ENCODE peak calls at places on chromosome 13, in seven cellular contexts. Y, B, J, C, V, R and N are unnamed samples.

GRCh38 chr13:109764474-109765292 is 21.7 kb downstream of the IRS2 start:
- DNase-seq in Y (no peak), B (no peak), J (no peak), C (no peak), V (peak), R (no peak), N (no peak)

GRCh38 chr13:53112522-53112921 is 83.9 kb downstream of the OLFM4 start:
- DNase-seq in Y (no peak), B (no peak), J (no peak), C (no peak), V (no peak), R (no peak), N (no peak)

GRCh38 chr13:51342706-51343105 is 3.2 kb downstream of the SERPINE3 start:
- DNase-seq in Y (no peak), B (no peak), J (no peak), C (no peak), V (no peak), R (no peak), N (no peak)

GRCh38 chr13:100825551-100825950 is 151.0 kb upstream of the TMTC4 start:
- DNase-seq in Y (no peak), B (no peak), J (no peak), C (no peak), V (no peak), R (no peak), N (no peak)

GRCh38 chr13:103188688-103189326 is 122.6 kb upstream of the SLC10A2 start:
- DNase-seq in Y (peak), B (no peak), J (no peak), C (no peak), V (peak), R (no peak), N (no peak)

GRCh38 chr13:75635101-75635620 is 969 bp upstream of the LMO7 start:
- DNase-seq in Y (no peak), B (no peak), J (no peak), C (no peak), V (peak), R (no peak), N (no peak)

GRCh38 chr13:76885203-76886004 is 801 bp downstream of the KCTD12 start:
- DNase-seq in Y (peak), B (no peak), J (peak), C (peak), V (peak), R (peak), N (peak)

GRCh38 chr13:88701551-88701950 is 1030.4 kb downstream of the SLITRK5 start:
- DNase-seq in Y (no peak), B (no peak), J (no peak), C (no peak), V (no peak), R (no peak), N (no peak)

GRCh38 chr13:41528021-41528420 is 70.7 kb downstream of the RGCC start:
- DNase-seq in Y (no peak), B (no peak), J (peak), C (no peak), V (no peak), R (no peak), N (no peak)

GRCh38 chr13:51245583-51245982 is 23.4 kb downstream of the FAM124A start:
- DNase-seq in Y (no peak), B (no peak), J (no peak), C (no peak), V (no peak), R (no peak), N (no peak)

GRCh38 chr13:80180745-80181144 is 160.2 kb downstream of the SPRY2 start:
- DNase-seq in Y (no peak), B (no peak), J (no peak), C (no peak), V (no peak), R (no peak), N (no peak)

GRCh38 chr13:47039106-47039505 is 142.3 kb upstream of the HTR2A start:
- DNase-seq in Y (no peak), B (no peak), J (no peak), C (no peak), V (no peak), R (no peak), N (no peak)

GRCh38 chr13:111247552-111247951 is 72.9 kb upstream of the TEX29 start:
- DNase-seq in Y (no peak), B (no peak), J (no peak), C (no peak), V (no peak), R (peak), N (no peak)

GRCh38 chr13:66948910-66949309 is 281.2 kb downstream of the PCDH9 start:
- DNase-seq in Y (no peak), B (no peak), J (no peak), C (no peak), V (no peak), R (no peak), N (no peak)

GRCh38 chr13:23632741-23633140 is 62.5 kb downstream of the TNFRSF19 start:
- DNase-seq in Y (no peak), B (no peak), J (no peak), C (no peak), V (no peak), R (no peak), N (no peak)

GRCh38 chr13:74765955-74766354 is 631.8 kb upstream of the KLF12 start:
- DNase-seq in Y (no peak), B (no peak), J (no peak), C (no peak), V (no peak), R (no peak), N (no peak)

GRCh38 chr13:35479223-35479536 is 2.7 kb upstream of the MAB21L1 start:
- DNase-seq in Y (no peak), B (no peak), J (no peak), C (no peak), V (no peak), R (no peak), N (no peak)

GRCh38 chr13:100673376-100673830 is 1.2 kb downstream of the TMTC4 start:
- DNase-seq in Y (no peak), B (no peak), J (no peak), C (no peak), V (no peak), R (no peak), N (no peak)

GRCh38 chr13:101579291-101579802 is 126.9 kb downstream of the ITGBL1 start:
- DNase-seq in Y (peak), B (no peak), J (no peak), C (no peak), V (no peak), R (no peak), N (peak)

GRCh38 chr13:55307909-55308308 is 1832.8 kb upstream of the PRR20A start:
- DNase-seq in Y (no peak), B (no peak), J (no peak), C (no peak), V (no peak), R (no peak), N (no peak)

GRCh38 chr13:48038763-48039162 is 1.2 kb downstream of the NUDT15 start:
- DNase-seq in Y (no peak), B (no peak), J (no peak), C (no peak), V (peak), R (no peak), N (no peak)

GRCh38 chr13:73835138-73835721 is 299.0 kb downstream of the KLF12 start:
- DNase-seq in Y (peak), B (peak), J (no peak), C (no peak), V (peak), R (no peak), N (peak)

GRCh38 chr13:82088781-82089180 is 1747.9 kb upstream of the SPRY2 start:
- DNase-seq in Y (no peak), B (no peak), J (no peak), C (no peak), V (no peak), R (no peak), N (no peak)

GRCh38 chr13:49116873-49117272 is 103.3 kb upstream of the MLNR start:
- DNase-seq in Y (no peak), B (no peak), J (no peak), C (no peak), V (no peak), R (no peak), N (no peak)

GRCh38 chr13:99310382-99311031 is 3.3 kb upstream of the GPR183 start:
- DNase-seq in Y (no peak), B (no peak), J (no peak), C (no peak), V (peak), R (no peak), N (no peak)

GRCh38 chr13:95552539-95553270 is at the start of gene CLDN10:
- DNase-seq in Y (peak), B (no peak), J (no peak), C (no peak), V (no peak), R (no peak), N (peak)

GRCh38 chr13:98273824-98274786 is 97.0 kb upstream of the RNF113B start:
- DNase-seq in Y (no peak), B (no peak), J (no peak), C (no peak), V (no peak), R (no peak), N (no peak)

GRCh38 chr13:45537506-45537905 is 72.8 kb downstream of the COG3 start:
- DNase-seq in Y (no peak), B (no peak), J (no peak), C (no peak), V (no peak), R (no peak), N (no peak)

GRCh38 chr13:45540195-45540594 is 75.3 kb downstream of the ERICH6B start:
- DNase-seq in Y (no peak), B (no peak), J (no peak), C (no peak), V (no peak), R (no peak), N (no peak)

GRCh38 chr13:45540864-45541263 is 74.7 kb downstream of the ERICH6B start:
- DNase-seq in Y (no peak), B (no peak), J (no peak), C (no peak), V (no peak), R (no peak), N (no peak)

GRCh38 chr13:45536224-45536623 is 71.5 kb downstream of the COG3 start:
- DNase-seq in Y (no peak), B (no peak), J (no peak), C (no peak), V (no peak), R (no peak), N (no peak)

DNA sequence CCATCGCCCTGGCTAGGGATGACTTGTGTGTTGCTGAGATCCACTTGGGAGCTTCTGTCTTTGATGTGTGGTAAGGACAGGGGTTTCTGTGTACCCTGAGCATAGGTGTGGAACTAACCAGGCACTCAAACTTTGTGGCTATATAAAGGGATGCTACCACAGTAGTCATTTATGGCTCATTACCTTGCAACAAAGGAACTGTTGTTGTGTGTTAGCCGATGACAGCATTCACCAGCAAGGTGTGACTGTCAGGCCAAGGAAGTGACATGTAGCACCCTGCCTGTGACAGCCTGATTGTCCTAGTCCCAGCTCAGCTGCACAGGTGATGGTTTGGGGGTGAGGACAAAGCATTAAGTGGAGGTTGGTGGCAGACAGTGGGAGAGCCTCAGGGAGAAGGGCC is 73.6 kb downstream of the COG3 start:
- DNase-seq in Y (no peak), B (peak), J (no peak), C (no peak), V (no peak), R (no peak), N (no peak)
- TF ChIP-seq POLR2A in Y (no peak), B (no peak), J (no peak), C (no peak), V (no peak), R (no peak), N (no peak)

GRCh38 chr13:29849071-29849541 is 1.3 kb downstream of the UBL3 start:
- DNase-seq in Y (peak), B (no peak), J (no peak), C (peak), V (peak), R (no peak), N (peak)

GRCh38 chr13:29845440-29846056 is 4.9 kb downstream of the UBL3 start:
- DNase-seq in Y (peak), B (no peak), J (no peak), C (no peak), V (peak), R (no peak), N (no peak)

GRCh38 chr13:29846475-29847256 is 3.8 kb downstream of the UBL3 start:
- DNase-seq in Y (no peak), B (no peak), J (no peak), C (no peak), V (no peak), R (no peak), N (no peak)

GRCh38 chr13:29849731-29850212 is 645 bp downstream of the UBL3 start:
- DNase-seq in Y (peak), B (no peak), J (peak), C (peak), V (peak), R (peak), N (no peak)

GRCh38 chr13:29847501-29847983 is 2.9 kb downstream of the UBL3 start:
- DNase-seq in Y (peak), B (no peak), J (no peak), C (peak), V (peak), R (no peak), N (no peak)
- TF ChIP-seq POLR2A in Y (no peak), B (no peak), J (no peak), C (no peak), V (no peak), R (no peak), N (no peak)

GRCh38 chr13:28136916-28137315 is 1.4 kb upstream of the PAN3 start:
- DNase-seq in Y (no peak), B (no peak), J (no peak), C (no peak), V (peak), R (no peak), N (peak)

GRCh38 chr13:28140433-28141125 is 2.2 kb downstream of the PAN3 start:
- DNase-seq in Y (no peak), B (no peak), J (no peak), C (no peak), V (no peak), R (no peak), N (no peak)

GRCh38 chr13:28137556-28137955 is 789 bp upstream of the PAN3 start:
- DNase-seq in Y (no peak), B (no peak), J (no peak), C (no peak), V (no peak), R (no peak), N (peak)

GRCh38 chr13:28138756-28139470 is 568 bp downstream of the PAN3 start:
- DNase-seq in Y (peak), B (peak), J (peak), C (peak), V (peak), R (peak), N (peak)

DNA sequence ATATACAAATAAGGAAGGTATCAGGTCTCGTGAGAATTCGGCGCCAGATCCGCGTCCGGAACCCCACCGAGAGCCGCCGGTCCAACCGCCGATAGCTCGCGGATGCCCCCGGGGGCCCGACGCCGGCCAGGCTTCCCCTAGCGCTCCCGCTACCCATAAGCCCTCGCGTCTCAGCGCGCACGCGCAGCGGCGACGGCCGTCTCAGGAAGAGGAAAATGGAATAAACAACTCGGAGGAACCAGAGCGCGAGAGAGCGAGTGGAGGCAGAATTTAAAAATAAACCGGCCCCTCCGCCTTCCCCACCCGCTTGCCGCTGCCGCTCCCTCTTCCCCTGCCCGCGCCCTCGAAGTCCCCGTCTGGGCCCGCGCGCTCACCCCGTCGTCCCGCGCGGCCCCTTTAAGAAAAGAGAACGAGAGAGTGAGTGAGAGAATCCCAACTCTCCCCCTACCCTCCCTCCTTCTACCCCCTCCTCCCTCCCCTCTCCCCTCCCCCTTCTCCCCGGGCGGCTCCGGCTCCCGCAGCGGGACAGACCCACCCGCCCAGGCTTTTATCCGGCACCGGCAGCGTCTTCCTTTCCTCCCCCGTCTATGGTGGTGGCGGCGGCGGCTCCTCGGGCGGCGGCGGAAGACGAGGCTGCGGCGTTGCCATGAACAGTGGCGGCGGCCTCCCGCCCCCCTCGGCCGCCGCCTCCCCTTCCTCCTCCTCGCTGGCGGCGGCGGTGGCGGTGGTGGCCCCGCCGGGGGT is at the start of gene PAN3:
- DNase-seq in Y (peak), B (peak), J (peak), C (peak), V (peak), R (peak), N (peak)
- TF ChIP-seq POLR2A in Y (peak), B (peak), J (no peak), C (peak), V (peak), R (peak), N (peak)

DNA sequence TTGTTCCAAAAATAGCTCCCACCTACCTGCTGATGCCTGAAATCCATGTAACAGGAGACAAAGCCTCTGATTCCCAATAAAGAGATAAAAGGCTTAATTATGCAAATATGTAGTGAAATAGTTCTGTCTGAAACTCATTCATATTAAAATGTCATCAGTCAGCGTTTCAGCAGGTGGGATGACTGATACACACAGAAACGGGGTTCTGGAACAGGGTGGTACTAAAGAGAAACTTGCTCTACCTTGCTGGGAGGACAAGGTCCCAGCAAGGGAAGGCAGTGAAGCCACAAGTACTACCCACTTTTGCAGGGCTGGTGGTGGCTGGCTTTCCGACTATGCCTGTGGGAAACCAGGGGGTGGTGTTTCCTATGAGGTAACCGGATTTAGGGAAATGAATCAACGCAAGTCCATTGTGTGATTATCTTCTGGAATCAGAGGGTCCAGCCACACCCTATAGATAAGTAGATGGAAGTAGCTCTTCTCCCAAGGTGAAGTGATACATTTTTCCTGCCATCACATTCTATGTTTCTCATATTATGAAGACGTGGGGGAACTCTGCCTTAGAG is 76.3 kb downstream of the KL start:
- DNase-seq in Y (no peak), B (no peak), J (no peak), C (no peak), V (no peak), R (no peak), N (no peak)
- TF ChIP-seq POLR2A in Y (no peak), B (no peak), J (no peak), C (no peak), V (no peak), R (no peak), N (no peak)

GRCh38 chr13:37001921-37002250 is 1.3 kb downstream of the EXOSC8 start:
- DNase-seq in Y (no peak), B (no peak), J (no peak), C (no peak), V (no peak), R (no peak), N (peak)

GRCh38 chr13:36998624-36999041 is 507 bp downstream of the ALG5 start:
- DNase-seq in Y (no peak), B (no peak), J (peak), C (peak), V (peak), R (no peak), N (no peak)

GRCh38 chr13:36997716-36998427 is 1.3 kb downstream of the ALG5 start:
- DNase-seq in Y (no peak), B (no peak), J (no peak), C (no peak), V (no peak), R (no peak), N (no peak)

GRCh38 chr13:36999054-36999927 is at the start of gene ALG5:
- DNase-seq in Y (peak), B (peak), J (peak), C (peak), V (peak), R (peak), N (peak)
- TF ChIP-seq POLR2A in Y (peak), B (peak), J (no peak), C (peak), V (peak), R (no peak), N (peak)

GRCh38 chr13:114282143-114282685 is 813 bp downstream of the UPF3A start:
- DNase-seq in Y (peak), B (no peak), J (peak), C (peak), V (peak), R (peak), N (no peak)

GRCh38 chr13:114279146-114279545 is 2.3 kb upstream of the UPF3A start:
- DNase-seq in Y (no peak), B (no peak), J (no peak), C (no peak), V (no peak), R (no peak), N (peak)

GRCh38 chr13:114279770-114280169 is 1.6 kb upstream of the UPF3A start:
- DNase-seq in Y (no peak), B (no peak), J (no peak), C (no peak), V (peak), R (no peak), N (no peak)

GRCh38 chr13:114283581-114283980 is 2.2 kb downstream of the UPF3A start:
- DNase-seq in Y (no peak), B (no peak), J (no peak), C (no peak), V (peak), R (no peak), N (peak)

GRCh38 chr13:114281351-114282142 is at the start of gene UPF3A:
- DNase-seq in Y (peak), B (peak), J (peak), C (peak), V (peak), R (peak), N (peak)
- TF ChIP-seq POLR2A in Y (peak), B (no peak), J (no peak), C (peak), V (peak), R (peak), N (peak)